ENCODE peak calls at places on chromosomes 6 and 20, in six cellular contexts. One of them, this sample, is unnamed.

GRCh38 chr6:93194480-93194879 is 224.9 kb downstream of the EPHA7 start:
- DNase-seq in mucosa of gallbladder: no peak
- DNase-seq in HFF-Myc: no peak
- DNase-seq in activated CD4-positive, alpha-beta T cell treated with anti-CD3 and anti-CD28 coated beads, Interleukin-2, amount 50 U/mL, for 1 hour: no peak
- DNase-seq in HEK293T: no peak
- DNase-seq in NCI-H510A: no peak
- DNase-seq in this sample: no peak

GRCh38 chr6:99905209-99906106 is 88.6 kb downstream of the MCHR2 start:
- DNase-seq in mucosa of gallbladder: no peak
- DNase-seq in HEK293T: peak; percentile 63
- DNase-seq in HFF-Myc: peak; percentile 61
- DNase-seq in activated CD4-positive, alpha-beta T cell treated with anti-CD3 and anti-CD28 coated beads, Interleukin-2, amount 50 U/mL, for 1 hour: no peak
- DNase-seq in NCI-H510A: peak; percentile 2
- DNase-seq in this sample: no peak

GRCh38 chr6:138331984-138332383 is 45.7 kb upstream of the SMIM28 start:
- DNase-seq in HFF-Myc: no peak
- DNase-seq in mucosa of gallbladder: no peak
- DNase-seq in HEK293T: no peak
- DNase-seq in activated CD4-positive, alpha-beta T cell treated with anti-CD3 and anti-CD28 coated beads, Interleukin-2, amount 50 U/mL, for 1 hour: no peak
- DNase-seq in NCI-H510A: no peak
- DNase-seq in this sample: no peak

GRCh38 chr6:146851837-146852236 is 253.1 kb downstream of the ADGB start:
- DNase-seq in activated CD4-positive, alpha-beta T cell treated with anti-CD3 and anti-CD28 coated beads, Interleukin-2, amount 50 U/mL, for 1 hour: no peak
- DNase-seq in HEK293T: no peak
- DNase-seq in NCI-H510A: no peak
- DNase-seq in mucosa of gallbladder: no peak
- DNase-seq in HFF-Myc: peak; percentile 63
- DNase-seq in this sample: no peak

GRCh38 chr6:3753228-3753795 is 1.8 kb upstream of the PXDC1 start:
- DNase-seq in HEK293T: no peak
- DNase-seq in HFF-Myc: no peak
- DNase-seq in activated CD4-positive, alpha-beta T cell treated with anti-CD3 and anti-CD28 coated beads, Interleukin-2, amount 50 U/mL, for 1 hour: no peak
- DNase-seq in mucosa of gallbladder: no peak
- DNase-seq in NCI-H510A: no peak
- DNase-seq in this sample: no peak

GRCh38 chr20:48106428-48106827 is 321.1 kb upstream of the SULF2 start:
- DNase-seq in HEK293T: no peak
- DNase-seq in mucosa of gallbladder: no peak
- DNase-seq in HFF-Myc: no peak
- DNase-seq in NCI-H510A: no peak
- DNase-seq in activated CD4-positive, alpha-beta T cell treated with anti-CD3 and anti-CD28 coated beads, Interleukin-2, amount 50 U/mL, for 1 hour: no peak
- DNase-seq in this sample: no peak

GRCh38 chr6:112971651-112972050 is 624.5 kb downstream of the RFPL4B start:
- DNase-seq in HFF-Myc: no peak
- DNase-seq in NCI-H510A: no peak
- DNase-seq in HEK293T: no peak
- DNase-seq in mucosa of gallbladder: no peak
- DNase-seq in activated CD4-positive, alpha-beta T cell treated with anti-CD3 and anti-CD28 coated beads, Interleukin-2, amount 50 U/mL, for 1 hour: no peak
- DNase-seq in this sample: no peak

GRCh38 chr6:156416392-156416791 is 360.8 kb upstream of the ARID1B start:
- DNase-seq in NCI-H510A: no peak
- DNase-seq in HFF-Myc: no peak
- DNase-seq in HEK293T: no peak
- DNase-seq in mucosa of gallbladder: no peak
- DNase-seq in activated CD4-positive, alpha-beta T cell treated with anti-CD3 and anti-CD28 coated beads, Interleukin-2, amount 50 U/mL, for 1 hour: no peak
- DNase-seq in this sample: no peak

GRCh38 chr6:46925563-46926253 is 4.0 kb upstream of the ADGRF5 start:
- DNase-seq in HFF-Myc: no peak
- DNase-seq in NCI-H510A: no peak
- DNase-seq in activated CD4-positive, alpha-beta T cell treated with anti-CD3 and anti-CD28 coated beads, Interleukin-2, amount 50 U/mL, for 1 hour: no peak
- DNase-seq in mucosa of gallbladder: peak; percentile 58
- DNase-seq in HEK293T: no peak
- DNase-seq in this sample: no peak

GRCh38 chr6:97913721-97914120 is 630.7 kb upstream of the MMS22L start:
- DNase-seq in mucosa of gallbladder: no peak
- DNase-seq in HEK293T: no peak
- DNase-seq in activated CD4-positive, alpha-beta T cell treated with anti-CD3 and anti-CD28 coated beads, Interleukin-2, amount 50 U/mL, for 1 hour: no peak
- DNase-seq in HFF-Myc: no peak
- DNase-seq in NCI-H510A: no peak
- DNase-seq in this sample: no peak

GRCh38 chr6:136751478-136751956 is 40.8 kb downstream of the MAP3K5 start:
- DNase-seq in HEK293T: no peak
- DNase-seq in HFF-Myc: peak; percentile 16
- DNase-seq in activated CD4-positive, alpha-beta T cell treated with anti-CD3 and anti-CD28 coated beads, Interleukin-2, amount 50 U/mL, for 1 hour: no peak
- DNase-seq in NCI-H510A: no peak
- DNase-seq in mucosa of gallbladder: no peak
- DNase-seq in this sample: no peak

GRCh38 chr20:54651252-54651651 is 175.9 kb downstream of the DOK5 start:
- DNase-seq in NCI-H510A: no peak
- DNase-seq in activated CD4-positive, alpha-beta T cell treated with anti-CD3 and anti-CD28 coated beads, Interleukin-2, amount 50 U/mL, for 1 hour: no peak
- DNase-seq in mucosa of gallbladder: no peak
- DNase-seq in HEK293T: no peak
- DNase-seq in HFF-Myc: no peak
- DNase-seq in this sample: no peak

This sample was measured in H1.